ENCODE peak calls at places on chromosomes 4 and X, in six cellular contexts. Z, B, K, Q, H and M are unnamed samples.
A peak's percentile ranks its signal among the peaks of the same experiment; 100 is the strongest.

GRCh38 chrX:112832481-112833095 is 8.0 kb downstream of the AMOT start:
- DNase-seq in K (no peak), B (peak; percentile 80), Q (peak; percentile 66), H (no peak), Z (peak; percentile 96), M (peak; percentile 85)

GRCh38 chr4:158346576-158346975 is 136.3 kb downstream of the TMEM144 start:
- DNase-seq in B (no peak), Z (no peak), Q (no peak), H (no peak), K (no peak), M (no peak)

GRCh38 chr4:76197971-76198410 is 15.6 kb downstream of the SCARB2 start:
- DNase-seq in Z (no peak), B (no peak), K (no peak), H (peak; percentile 53), Q (peak; percentile 71), M (no peak)

GRCh38 chr4:16627999-16628398 is 270.4 kb downstream of the LDB2 start:
- DNase-seq in Q (no peak), H (no peak), Z (no peak), B (no peak), K (no peak), M (no peak)

GRCh38 chr4:182212211-182212761 is 30.9 kb upstream of the TENM3 start:
- DNase-seq in K (no peak), Z (no peak), H (peak; percentile 19), Q (peak; percentile 78), B (no peak), M (peak; percentile 61)

GRCh38 chr4:158020175-158020574 is 152.7 kb downstream of the GASK1B start:
- DNase-seq in Z (no peak), H (no peak), Q (no peak), B (no peak), K (peak; percentile 53), M (peak; percentile 22)

GRCh38 chr4:155805016-155805415 is 46.2 kb downstream of the GUCY1B1 start:
- DNase-seq in Z (no peak), Q (no peak), H (no peak), B (no peak), K (no peak), M (no peak)

GRCh38 chr4:26687728-26688127 is 103.8 kb downstream of the TBC1D19 start:
- DNase-seq in Q (no peak), K (no peak), Z (no peak), B (no peak), H (no peak), M (no peak)

GRCh38 chrX:105323951-105324350 is 103.5 kb upstream of the TEX13A start:
- DNase-seq in H (no peak), K (no peak), Q (no peak), B (no peak), Z (peak; percentile 79), M (no peak)

GRCh38 chr4:72689929-72690328 is 120.9 kb upstream of the ADAMTS3 start:
- DNase-seq in H (no peak), Q (no peak), B (no peak), K (no peak), Z (no peak), M (no peak)

GRCh38 chr4:88244821-88245579 is 39.4 kb downstream of the PPM1K start:
- DNase-seq in K (no peak), H (peak; percentile 20), Z (no peak), B (no peak), Q (no peak), M (no peak)

GRCh38 chrX:138914751-138915150 is 203.2 kb upstream of the FGF13 start:
- DNase-seq in H (no peak), B (no peak), Q (no peak), K (no peak), Z (no peak), M (no peak)

GRCh38 chrX:6021316-6022091 is 207.2 kb downstream of the NLGN4X start:
- DNase-seq in Z (no peak), Q (no peak), H (no peak), B (peak; percentile 49), K (peak; percentile 23), M (peak; percentile 18)

GRCh38 chr4:151967074-151967473 is 206.3 kb upstream of the GATB start:
- DNase-seq in Q (no peak), K (no peak), B (no peak), H (no peak), Z (no peak), M (no peak)

DNA sequence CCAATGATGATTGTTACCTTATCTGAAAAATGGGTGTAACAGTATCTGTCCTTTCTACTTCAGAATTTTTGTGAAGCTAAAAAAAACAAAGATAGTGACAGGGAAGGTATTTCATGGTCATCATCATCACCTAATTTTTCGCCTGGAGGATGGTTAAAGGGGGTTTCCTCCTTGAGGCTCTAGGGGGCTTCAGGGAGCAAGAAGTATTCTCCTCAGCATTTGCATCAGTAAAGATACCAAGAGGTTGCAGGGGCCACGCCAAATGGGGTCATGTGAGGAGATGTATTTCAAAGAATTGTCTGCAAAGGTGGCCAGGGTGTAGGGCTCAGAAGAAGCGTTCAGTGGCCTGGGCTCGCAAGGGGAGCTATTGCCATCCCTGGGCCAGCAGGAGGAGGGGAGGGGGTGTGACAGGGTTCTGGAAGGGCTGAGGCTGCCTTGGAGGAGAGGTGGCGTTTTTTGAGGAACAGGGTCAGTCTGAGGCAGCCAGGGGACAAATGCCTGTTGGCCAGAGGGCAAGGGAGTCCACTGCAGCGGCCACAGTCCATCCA is 7.3 kb upstream of the NSG1 start:
- DNase-seq in K (no peak), B (no peak), Q (no peak), Z (no peak), H (no peak), M (no peak)
- H3K4me1 ChIP-seq in K (no peaks in the 10 kb centered on the region), B (no peaks in the 10 kb centered on the region), Q (no peaks in the 10 kb centered on the region), Z (no peaks in the 10 kb centered on the region), H (peaks cover 5% of the 10 kb centered on the region), M (no peaks in the 10 kb centered on the region)

DNA sequence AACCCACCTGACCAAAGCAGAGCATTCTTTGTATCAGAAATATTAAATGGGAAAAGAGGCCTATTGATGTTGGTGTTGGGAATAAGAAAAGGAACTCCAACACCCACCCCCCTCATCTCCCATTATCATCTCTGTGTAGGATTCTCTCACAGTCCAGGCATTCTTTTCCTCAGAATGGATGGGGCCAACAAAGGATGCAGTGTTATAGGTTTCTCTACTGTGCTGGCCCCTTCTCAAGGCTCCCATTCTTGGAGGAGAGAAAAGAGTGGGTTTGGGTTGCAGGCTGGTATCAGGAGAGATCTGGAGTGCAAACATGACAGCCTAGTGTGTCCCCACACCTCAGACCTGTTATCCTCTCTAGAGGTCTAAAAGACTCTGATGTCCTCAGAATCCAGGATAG is 59.6 kb downstream of the UGT8 start:
- DNase-seq in H (no peak), B (no peak), K (no peak), Q (no peak), Z (no peak), M (no peak)
- H3K4me3 ChIP-seq in H (no peak overlapping the region), B (no peak overlapping the region), K (no peak overlapping the region), Q (no peak overlapping the region), Z (no peak overlapping the region), M (no peak overlapping the region)

GRCh38 chrX:10242036-10242435 is 85.3 kb downstream of the CLCN4 start:
- DNase-seq in H (no peak), K (no peak), Z (no peak), Q (no peak), B (no peak), M (no peak)
- H3K4me1 ChIP-seq in H (no peaks in the 10 kb centered on the region), K (peaks cover 21% of the 10 kb centered on the region), Z (peaks cover 10% of the 10 kb centered on the region), Q (no peaks in the 10 kb centered on the region), B (no peaks in the 10 kb centered on the region), M (no peaks in the 10 kb centered on the region)

DNA sequence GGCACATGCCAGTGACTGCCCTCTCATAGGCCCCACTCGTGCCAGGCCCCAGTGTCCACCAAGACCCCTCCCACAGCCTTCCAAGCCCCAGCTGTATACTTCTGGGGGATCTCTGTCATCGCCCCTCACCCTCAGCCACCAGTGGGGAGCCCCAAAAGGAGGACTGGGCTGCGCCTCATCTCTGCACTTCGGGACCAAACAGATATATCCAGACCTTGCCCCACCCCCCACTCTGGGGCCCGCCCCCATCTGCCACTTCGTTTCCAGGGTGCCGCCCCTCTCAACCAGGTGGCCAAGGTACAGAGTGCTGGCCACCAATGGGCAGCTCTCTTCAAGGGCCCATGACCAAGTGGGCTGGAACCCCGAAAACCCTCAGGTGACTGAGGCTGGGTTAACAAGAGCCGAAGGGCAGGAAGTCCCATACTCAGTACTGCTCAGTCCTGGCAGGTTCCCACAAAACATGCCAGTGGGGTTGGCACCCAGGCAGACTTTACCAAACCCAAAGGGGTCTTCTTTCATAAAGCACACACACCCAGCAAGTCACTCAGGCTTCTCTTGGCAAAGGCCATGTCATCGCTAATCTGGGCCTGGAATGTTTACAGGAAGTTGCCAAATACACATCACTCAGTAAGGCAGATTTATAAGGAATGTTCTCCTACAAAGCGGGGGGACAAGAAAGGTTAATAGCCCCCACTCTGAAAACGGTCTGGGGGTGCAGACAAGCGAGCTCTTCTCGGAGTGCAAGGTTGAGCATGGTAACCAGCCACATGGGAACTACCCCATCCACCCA is 4.4 kb downstream of the ZFYVE28 start:
- DNase-seq in K (no peak), H (no peak), B (peak; percentile 38), Q (peak; percentile 65), Z (no peak), M (peak; percentile 92)
- H3K4me3 ChIP-seq in K (no peak overlapping the region), H (no peak overlapping the region), B (peak overlapping the region; percentile 36), Q (peak overlapping the region; percentile 35), Z (no peak overlapping the region), M (no peak overlapping the region)

DNA sequence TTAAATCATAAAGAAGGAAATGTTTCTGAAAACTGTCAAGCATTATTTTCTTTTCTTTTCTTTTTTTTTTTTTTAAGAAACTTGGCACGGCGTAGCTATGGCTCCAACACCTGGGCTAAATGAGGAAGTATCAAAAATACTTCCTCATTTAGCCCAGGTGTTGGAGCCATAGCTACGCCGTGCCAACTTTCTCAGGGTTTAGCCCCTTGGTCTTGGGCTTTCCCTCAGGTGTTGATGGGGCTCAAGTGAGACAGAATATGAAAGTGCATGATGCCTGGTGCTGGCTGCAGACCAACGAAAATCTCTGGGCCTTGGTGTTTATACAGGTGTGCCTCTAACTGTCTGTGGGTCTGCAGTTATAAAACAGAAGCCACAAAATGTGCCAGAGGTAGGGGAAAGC is 132.7 kb downstream of the ARHGAP24 start:
- DNase-seq in H (no peak), Z (no peak), K (no peak), Q (no peak), B (peak; percentile 33), M (peak; percentile 27)
- H3K4me1 ChIP-seq in H (peaks cover 16% of the 10 kb centered on the region), Z (no peaks in the 10 kb centered on the region), K (no peaks in the 10 kb centered on the region), Q (peaks cover 4% of the 10 kb centered on the region), B (no peaks in the 10 kb centered on the region), M (peaks cover 2% of the 10 kb centered on the region)

GRCh38 chr4:153465922-153466636 is at the start of gene TMEM131L:
- DNase-seq in B (peak; percentile 72), Z (no peak), H (peak; percentile 77), K (peak; percentile 60), Q (peak; percentile 86), M (peak; percentile 71)

GRCh38 chr4:153464068-153464467 is 2.1 kb upstream of the TMEM131L start:
- DNase-seq in Q (no peak), K (no peak), B (no peak), Z (no peak), H (no peak), M (no peak)

GRCh38 chr4:153465583-153465921 is 608 bp upstream of the TMEM131L start:
- DNase-seq in K (peak; percentile 61), Q (peak; percentile 77), H (peak; percentile 48), B (peak; percentile 41), Z (peak; percentile 35), M (peak; percentile 41)

GRCh38 chr4:153466637-153467153 is 535 bp downstream of the TMEM131L start:
- DNase-seq in Q (peak; percentile 72), Z (no peak), K (no peak), B (no peak), H (peak; percentile 31), M (no peak)

GRCh38 chr4:153465145-153465544 is 1.0 kb upstream of the TMEM131L start:
- DNase-seq in Q (no peak), H (no peak), Z (no peak), B (no peak), K (no peak), M (no peak)
- H3K4me3 ChIP-seq in Q (peak overlapping the region; percentile 82), H (peak overlapping the region; percentile 65), Z (peak overlapping the region; percentile 87), B (peak overlapping the region; percentile 98), K (peak overlapping the region; percentile 71), M (no peak overlapping the region)